ENCODE peak calls at places on chromosomes 4 and X, in eight cellular contexts. O is GM12865; M is GF-D8; P is effector memory CD8-positive, alpha-beta T cell; H is NCI-H1105 treated with DMSO at 0.1 percent for 48 hours; Y is fibroblast of pulmonary artery; C is activated CD4-positive, alpha-beta T cell treated with anti-CD3 and anti-CD28 coated beads, Interleukin-2, amount 50 U/mL, for 1 hour; J is AG09319. U is an unnamed sample.

GRCh38 chrX:13250831-13251612 is 68.8 kb downstream of the ATXN3L start:
- DNase-seq in H (no peak), O (no peak), M (peak), J (peak), C (no peak), P (no peak), Y (peak), U (peak)

GRCh38 chr4:53507671-53508286 is 83.5 kb downstream of the LNX1 start:
- DNase-seq in C (no peak), O (peak), J (peak), M (no peak), Y (peak), H (peak), P (no peak), U (peak)

GRCh38 chr4:56764775-56765174 is 56.7 kb downstream of the SPINK2 start:
- DNase-seq in M (no peak), C (no peak), Y (peak), J (no peak), H (no peak), O (no peak), P (no peak), U (no peak)

GRCh38 chr4:22191565-22192301 is 243.2 kb upstream of the KCNIP4 start:
- DNase-seq in H (no peak), M (no peak), P (no peak), O (no peak), Y (peak), C (no peak), J (no peak), U (no peak)

GRCh38 chr4:27081675-27082579 is 221.3 kb downstream of the STIM2 start:
- DNase-seq in M (no peak), Y (no peak), C (no peak), H (no peak), J (no peak), O (peak), P (no peak), U (peak)

GRCh38 chr4:87497141-87497540 is 32.0 kb downstream of the SPARCL1 start:
- DNase-seq in O (peak), C (peak), Y (no peak), P (peak), J (no peak), M (no peak), H (no peak), U (no peak)

GRCh38 chr4:79863333-79863732 is 209.7 kb downstream of the ANTXR2 start:
- DNase-seq in O (no peak), H (no peak), Y (no peak), P (no peak), J (no peak), C (no peak), M (no peak), U (no peak)

GRCh38 chr4:79163981-79164490 is 161.8 kb downstream of the NAA11 start:
- DNase-seq in Y (no peak), H (no peak), J (no peak), O (peak), M (no peak), P (no peak), C (no peak), U (no peak)

GRCh38 chr4:83207497-83208105 is 77.0 kb downstream of the COQ2 start:
- DNase-seq in P (no peak), J (peak), C (no peak), O (no peak), H (no peak), Y (peak), M (no peak), U (no peak)

GRCh38 chrX:80648023-80648422 is 161.7 kb downstream of the BRWD3 start:
- DNase-seq in Y (peak), P (no peak), M (no peak), C (no peak), J (no peak), O (peak), H (peak), U (peak)